ENCODE peak calls at places on chromosome 12, in ten cellular contexts. One of them, this sample, is unnamed.

GRCh38 chr12:71838661-71839060 is 898 bp upstream of the TBC1D15 start:
- DNase-seq in T-helper 2 cell: no peak
- DNase-seq in ovary: no peak
- DNase-seq in AG09309: no peak
- DNase-seq in amniotic stem cell: no peak
- DNase-seq in astrocyte: no peak
- DNase-seq in CD8-positive, alpha-beta memory T cell: no peak
- DNase-seq in EL: no peak
- DNase-seq in stimulated activated CD4-positive, alpha-beta T cell treated with anti-CD3 and anti-CD28 coated beads, Interleukin-1b, Interleukin-23, amount 100 ng/mL, for 4 hours: no peak
- DNase-seq in HCT116: no peak
- DNase-seq in this sample: no peak

GRCh38 chr12:102479099-102479887 is 1.1 kb downstream of the IGF1 start:
- DNase-seq in CD8-positive, alpha-beta memory T cell: no peak
- DNase-seq in EL: peak
- DNase-seq in amniotic stem cell: no peak
- DNase-seq in AG09309: no peak
- DNase-seq in HCT116: no peak
- DNase-seq in ovary: no peak
- DNase-seq in astrocyte: peak
- DNase-seq in stimulated activated CD4-positive, alpha-beta T cell treated with anti-CD3 and anti-CD28 coated beads, Interleukin-1b, Interleukin-23, amount 100 ng/mL, for 4 hours: no peak
- DNase-seq in T-helper 2 cell: no peak
- DNase-seq in this sample: no peak

GRCh38 chr12:75814856-75815754 is 216.5 kb downstream of the PHLDA1 start:
- DNase-seq in EL: peak
- DNase-seq in stimulated activated CD4-positive, alpha-beta T cell treated with anti-CD3 and anti-CD28 coated beads, Interleukin-1b, Interleukin-23, amount 100 ng/mL, for 4 hours: no peak
- DNase-seq in CD8-positive, alpha-beta memory T cell: no peak
- DNase-seq in T-helper 2 cell: peak
- DNase-seq in amniotic stem cell: peak
- DNase-seq in ovary: peak
- DNase-seq in HCT116: no peak
- DNase-seq in astrocyte: peak
- DNase-seq in AG09309: peak
- DNase-seq in this sample: peak

GRCh38 chr12:128365831-128366231 is 98.9 kb downstream of the TMEM132C start:
- DNase-seq in EL: no peak
- DNase-seq in ovary: peak
- DNase-seq in stimulated activated CD4-positive, alpha-beta T cell treated with anti-CD3 and anti-CD28 coated beads, Interleukin-1b, Interleukin-23, amount 100 ng/mL, for 4 hours: no peak
- DNase-seq in CD8-positive, alpha-beta memory T cell: no peak
- DNase-seq in AG09309: no peak
- DNase-seq in amniotic stem cell: no peak
- DNase-seq in HCT116: no peak
- DNase-seq in astrocyte: no peak
- DNase-seq in T-helper 2 cell: peak
- DNase-seq in this sample: peak

GRCh38 chr12:2053675-2054070 is 886 bp downstream of the CACNA1C start:
- DNase-seq in stimulated activated CD4-positive, alpha-beta T cell treated with anti-CD3 and anti-CD28 coated beads, Interleukin-1b, Interleukin-23, amount 100 ng/mL, for 4 hours: no peak
- DNase-seq in amniotic stem cell: no peak
- DNase-seq in astrocyte: no peak
- DNase-seq in HCT116: no peak
- DNase-seq in CD8-positive, alpha-beta memory T cell: no peak
- DNase-seq in T-helper 2 cell: no peak
- DNase-seq in AG09309: no peak
- DNase-seq in EL: peak
- DNase-seq in ovary: peak
- DNase-seq in this sample: no peak

GRCh38 chr12:52244615-52244994 is 11.6 kb downstream of the KRT7 start:
- DNase-seq in ovary: no peak
- DNase-seq in AG09309: no peak
- DNase-seq in EL: no peak
- DNase-seq in T-helper 2 cell: no peak
- DNase-seq in CD8-positive, alpha-beta memory T cell: no peak
- DNase-seq in stimulated activated CD4-positive, alpha-beta T cell treated with anti-CD3 and anti-CD28 coated beads, Interleukin-1b, Interleukin-23, amount 100 ng/mL, for 4 hours: no peak
- DNase-seq in amniotic stem cell: no peak
- DNase-seq in HCT116: no peak
- DNase-seq in astrocyte: no peak
- DNase-seq in this sample: no peak

GRCh38 chr12:109573029-109573913 is at the start of the genes MMAB and MVK:
- DNase-seq in amniotic stem cell: peak
- DNase-seq in astrocyte: peak
- DNase-seq in HCT116: peak
- DNase-seq in EL: peak
- DNase-seq in T-helper 2 cell: peak
- DNase-seq in CD8-positive, alpha-beta memory T cell: peak
- DNase-seq in AG09309: peak
- DNase-seq in stimulated activated CD4-positive, alpha-beta T cell treated with anti-CD3 and anti-CD28 coated beads, Interleukin-1b, Interleukin-23, amount 100 ng/mL, for 4 hours: peak
- DNase-seq in ovary: peak
- DNase-seq in this sample: peak

GRCh38 chr12:4881665-4882064 is 28.0 kb upstream of the KCNA1 start:
- DNase-seq in ovary: no peak
- DNase-seq in stimulated activated CD4-positive, alpha-beta T cell treated with anti-CD3 and anti-CD28 coated beads, Interleukin-1b, Interleukin-23, amount 100 ng/mL, for 4 hours: no peak
- DNase-seq in amniotic stem cell: no peak
- DNase-seq in EL: no peak
- DNase-seq in T-helper 2 cell: no peak
- DNase-seq in HCT116: no peak
- DNase-seq in astrocyte: no peak
- DNase-seq in AG09309: no peak
- DNase-seq in CD8-positive, alpha-beta memory T cell: no peak
- DNase-seq in this sample: no peak

GRCh38 chr12:105351523-105351922 is 21.0 kb downstream of the C12orf75 start:
- DNase-seq in stimulated activated CD4-positive, alpha-beta T cell treated with anti-CD3 and anti-CD28 coated beads, Interleukin-1b, Interleukin-23, amount 100 ng/mL, for 4 hours: no peak
- DNase-seq in EL: no peak
- DNase-seq in CD8-positive, alpha-beta memory T cell: no peak
- DNase-seq in astrocyte: no peak
- DNase-seq in T-helper 2 cell: no peak
- DNase-seq in AG09309: no peak
- DNase-seq in ovary: no peak
- DNase-seq in HCT116: no peak
- DNase-seq in amniotic stem cell: no peak
- DNase-seq in this sample: no peak

GRCh38 chr12:19892186-19892585 is 452.9 kb downstream of the AEBP2 start:
- DNase-seq in CD8-positive, alpha-beta memory T cell: no peak
- DNase-seq in AG09309: no peak
- DNase-seq in HCT116: no peak
- DNase-seq in ovary: no peak
- DNase-seq in amniotic stem cell: no peak
- DNase-seq in T-helper 2 cell: no peak
- DNase-seq in astrocyte: no peak
- DNase-seq in EL: peak
- DNase-seq in stimulated activated CD4-positive, alpha-beta T cell treated with anti-CD3 and anti-CD28 coated beads, Interleukin-1b, Interleukin-23, amount 100 ng/mL, for 4 hours: no peak
- DNase-seq in this sample: no peak

GRCh38 chr12:17344649-17345048 is 738.7 kb upstream of the LMO3 start:
- DNase-seq in HCT116: no peak
- DNase-seq in astrocyte: no peak
- DNase-seq in EL: no peak
- DNase-seq in ovary: no peak
- DNase-seq in CD8-positive, alpha-beta memory T cell: no peak
- DNase-seq in T-helper 2 cell: no peak
- DNase-seq in stimulated activated CD4-positive, alpha-beta T cell treated with anti-CD3 and anti-CD28 coated beads, Interleukin-1b, Interleukin-23, amount 100 ng/mL, for 4 hours: no peak
- DNase-seq in amniotic stem cell: no peak
- DNase-seq in AG09309: no peak
- DNase-seq in this sample: no peak

GRCh38 chr12:131208425-131208824 is 254.7 kb downstream of the ADGRD1 start:
- DNase-seq in amniotic stem cell: no peak
- DNase-seq in HCT116: no peak
- DNase-seq in ovary: no peak
- DNase-seq in stimulated activated CD4-positive, alpha-beta T cell treated with anti-CD3 and anti-CD28 coated beads, Interleukin-1b, Interleukin-23, amount 100 ng/mL, for 4 hours: no peak
- DNase-seq in T-helper 2 cell: no peak
- DNase-seq in astrocyte: no peak
- DNase-seq in AG09309: no peak
- DNase-seq in CD8-positive, alpha-beta memory T cell: no peak
- DNase-seq in EL: no peak
- DNase-seq in this sample: peak

GRCh38 chr12:10361084-10361483 is 28.8 kb downstream of the KLRK1 start:
- DNase-seq in EL: no peak
- DNase-seq in ovary: no peak
- DNase-seq in T-helper 2 cell: no peak
- DNase-seq in HCT116: no peak
- DNase-seq in stimulated activated CD4-positive, alpha-beta T cell treated with anti-CD3 and anti-CD28 coated beads, Interleukin-1b, Interleukin-23, amount 100 ng/mL, for 4 hours: no peak
- DNase-seq in AG09309: no peak
- DNase-seq in amniotic stem cell: no peak
- DNase-seq in astrocyte: no peak
- DNase-seq in CD8-positive, alpha-beta memory T cell: no peak
- DNase-seq in this sample: no peak

GRCh38 chr12:92570056-92570753 is 132.6 kb upstream of the PLEKHG7 start:
- DNase-seq in T-helper 2 cell: peak
- DNase-seq in stimulated activated CD4-positive, alpha-beta T cell treated with anti-CD3 and anti-CD28 coated beads, Interleukin-1b, Interleukin-23, amount 100 ng/mL, for 4 hours: no peak
- DNase-seq in HCT116: peak
- DNase-seq in ovary: peak
- DNase-seq in EL: peak
- DNase-seq in CD8-positive, alpha-beta memory T cell: peak
- DNase-seq in amniotic stem cell: no peak
- DNase-seq in astrocyte: peak
- DNase-seq in AG09309: peak
- DNase-seq in this sample: peak

GRCh38 chr12:2198088-2198501 is 145.3 kb downstream of the CACNA1C start:
- DNase-seq in AG09309: peak
- DNase-seq in T-helper 2 cell: no peak
- DNase-seq in ovary: no peak
- DNase-seq in CD8-positive, alpha-beta memory T cell: no peak
- DNase-seq in astrocyte: peak
- DNase-seq in HCT116: peak
- DNase-seq in amniotic stem cell: peak
- DNase-seq in stimulated activated CD4-positive, alpha-beta T cell treated with anti-CD3 and anti-CD28 coated beads, Interleukin-1b, Interleukin-23, amount 100 ng/mL, for 4 hours: no peak
- DNase-seq in EL: peak
- DNase-seq in this sample: no peak

GRCh38 chr12:97639702-97640101 is 177.1 kb downstream of the RMST start:
- DNase-seq in astrocyte: peak
- DNase-seq in HCT116: no peak
- DNase-seq in EL: no peak
- DNase-seq in T-helper 2 cell: no peak
- DNase-seq in AG09309: no peak
- DNase-seq in CD8-positive, alpha-beta memory T cell: no peak
- DNase-seq in amniotic stem cell: no peak
- DNase-seq in ovary: no peak
- DNase-seq in stimulated activated CD4-positive, alpha-beta T cell treated with anti-CD3 and anti-CD28 coated beads, Interleukin-1b, Interleukin-23, amount 100 ng/mL, for 4 hours: no peak
- DNase-seq in this sample: no peak

GRCh38 chr12:108017658-108018057 is 111.4 kb upstream of the WSCD2 start:
- DNase-seq in HCT116: no peak
- DNase-seq in CD8-positive, alpha-beta memory T cell: no peak
- DNase-seq in ovary: no peak
- DNase-seq in astrocyte: no peak
- DNase-seq in stimulated activated CD4-positive, alpha-beta T cell treated with anti-CD3 and anti-CD28 coated beads, Interleukin-1b, Interleukin-23, amount 100 ng/mL, for 4 hours: no peak
- DNase-seq in AG09309: no peak
- DNase-seq in amniotic stem cell: no peak
- DNase-seq in T-helper 2 cell: no peak
- DNase-seq in EL: no peak
- DNase-seq in this sample: no peak

GRCh38 chr12:121165316-121165715 is 32.6 kb downstream of the P2RX7 start:
- DNase-seq in EL: no peak
- DNase-seq in T-helper 2 cell: no peak
- DNase-seq in stimulated activated CD4-positive, alpha-beta T cell treated with anti-CD3 and anti-CD28 coated beads, Interleukin-1b, Interleukin-23, amount 100 ng/mL, for 4 hours: no peak
- DNase-seq in AG09309: no peak
- DNase-seq in amniotic stem cell: no peak
- DNase-seq in astrocyte: peak
- DNase-seq in ovary: no peak
- DNase-seq in CD8-positive, alpha-beta memory T cell: no peak
- DNase-seq in HCT116: no peak
- DNase-seq in this sample: no peak

GRCh38 chr12:56874821-56875220 is 59.4 kb downstream of the SDR9C7 start:
- DNase-seq in amniotic stem cell: no peak
- DNase-seq in T-helper 2 cell: no peak
- DNase-seq in stimulated activated CD4-positive, alpha-beta T cell treated with anti-CD3 and anti-CD28 coated beads, Interleukin-1b, Interleukin-23, amount 100 ng/mL, for 4 hours: no peak
- DNase-seq in AG09309: no peak
- DNase-seq in HCT116: no peak
- DNase-seq in ovary: no peak
- DNase-seq in CD8-positive, alpha-beta memory T cell: no peak
- DNase-seq in EL: no peak
- DNase-seq in astrocyte: no peak
- DNase-seq in this sample: no peak

GRCh38 chr12:1530592-1531159 is 63.7 kb downstream of the FBXL14 start:
- DNase-seq in ovary: no peak
- DNase-seq in stimulated activated CD4-positive, alpha-beta T cell treated with anti-CD3 and anti-CD28 coated beads, Interleukin-1b, Interleukin-23, amount 100 ng/mL, for 4 hours: no peak
- DNase-seq in HCT116: no peak
- DNase-seq in T-helper 2 cell: no peak
- DNase-seq in AG09309: no peak
- DNase-seq in astrocyte: no peak
- DNase-seq in EL: no peak
- DNase-seq in amniotic stem cell: no peak
- DNase-seq in CD8-positive, alpha-beta memory T cell: no peak
- DNase-seq in this sample: no peak

GRCh38 chr12:105109465-105110212 is 2.1 kb downstream of the WASHC4 start:
- DNase-seq in HCT116: no peak
- DNase-seq in AG09309: no peak
- DNase-seq in T-helper 2 cell: peak
- DNase-seq in CD8-positive, alpha-beta memory T cell: no peak
- DNase-seq in astrocyte: peak
- DNase-seq in ovary: no peak
- DNase-seq in stimulated activated CD4-positive, alpha-beta T cell treated with anti-CD3 and anti-CD28 coated beads, Interleukin-1b, Interleukin-23, amount 100 ng/mL, for 4 hours: no peak
- DNase-seq in EL: peak
- DNase-seq in amniotic stem cell: no peak
- DNase-seq in this sample: no peak

GRCh38 chr12:116358850-116359761 is 81.6 kb upstream of the MED13L start:
- DNase-seq in HCT116: peak
- DNase-seq in stimulated activated CD4-positive, alpha-beta T cell treated with anti-CD3 and anti-CD28 coated beads, Interleukin-1b, Interleukin-23, amount 100 ng/mL, for 4 hours: peak
- DNase-seq in amniotic stem cell: peak
- DNase-seq in ovary: peak
- DNase-seq in AG09309: peak
- DNase-seq in astrocyte: peak
- DNase-seq in T-helper 2 cell: peak
- DNase-seq in EL: peak
- DNase-seq in CD8-positive, alpha-beta memory T cell: peak
- DNase-seq in this sample: peak

GRCh38 chr12:62256408-62257079 is 3.7 kb upstream of the USP15 start:
- DNase-seq in HCT116: no peak
- DNase-seq in EL: no peak
- DNase-seq in stimulated activated CD4-positive, alpha-beta T cell treated with anti-CD3 and anti-CD28 coated beads, Interleukin-1b, Interleukin-23, amount 100 ng/mL, for 4 hours: peak
- DNase-seq in CD8-positive, alpha-beta memory T cell: no peak
- DNase-seq in astrocyte: peak
- DNase-seq in amniotic stem cell: no peak
- DNase-seq in ovary: peak
- DNase-seq in AG09309: no peak
- DNase-seq in T-helper 2 cell: no peak
- DNase-seq in this sample: peak

GRCh38 chr12:65532744-65533143 is 254.3 kb downstream of the MSRB3 start:
- DNase-seq in astrocyte: peak
- DNase-seq in stimulated activated CD4-positive, alpha-beta T cell treated with anti-CD3 and anti-CD28 coated beads, Interleukin-1b, Interleukin-23, amount 100 ng/mL, for 4 hours: no peak
- DNase-seq in amniotic stem cell: no peak
- DNase-seq in EL: peak
- DNase-seq in HCT116: no peak
- DNase-seq in ovary: no peak
- DNase-seq in CD8-positive, alpha-beta memory T cell: no peak
- DNase-seq in T-helper 2 cell: no peak
- DNase-seq in AG09309: peak
- DNase-seq in this sample: no peak

GRCh38 chr12:77584860-77585259 is 245.8 kb upstream of the NAV3 start:
- DNase-seq in ovary: no peak
- DNase-seq in CD8-positive, alpha-beta memory T cell: no peak
- DNase-seq in AG09309: no peak
- DNase-seq in stimulated activated CD4-positive, alpha-beta T cell treated with anti-CD3 and anti-CD28 coated beads, Interleukin-1b, Interleukin-23, amount 100 ng/mL, for 4 hours: no peak
- DNase-seq in HCT116: no peak
- DNase-seq in amniotic stem cell: no peak
- DNase-seq in astrocyte: no peak
- DNase-seq in T-helper 2 cell: no peak
- DNase-seq in EL: no peak
- DNase-seq in this sample: no peak

GRCh38 chr12:122862110-122862634 is 26.9 kb downstream of the HIP1R start:
- DNase-seq in CD8-positive, alpha-beta memory T cell: no peak
- DNase-seq in ovary: no peak
- DNase-seq in astrocyte: no peak
- DNase-seq in T-helper 2 cell: no peak
- DNase-seq in stimulated activated CD4-positive, alpha-beta T cell treated with anti-CD3 and anti-CD28 coated beads, Interleukin-1b, Interleukin-23, amount 100 ng/mL, for 4 hours: no peak
- DNase-seq in EL: no peak
- DNase-seq in AG09309: no peak
- DNase-seq in HCT116: no peak
- DNase-seq in amniotic stem cell: no peak
- DNase-seq in this sample: peak

GRCh38 chr12:52020539-52021336 is 14.0 kb downstream of the TAMALIN start:
- DNase-seq in AG09309: no peak
- DNase-seq in EL: peak
- DNase-seq in stimulated activated CD4-positive, alpha-beta T cell treated with anti-CD3 and anti-CD28 coated beads, Interleukin-1b, Interleukin-23, amount 100 ng/mL, for 4 hours: peak
- DNase-seq in amniotic stem cell: no peak
- DNase-seq in ovary: no peak
- DNase-seq in astrocyte: no peak
- DNase-seq in T-helper 2 cell: peak
- DNase-seq in HCT116: no peak
- DNase-seq in CD8-positive, alpha-beta memory T cell: peak
- DNase-seq in this sample: peak

GRCh38 chr12:114166360-114166759 is 200.2 kb upstream of the RBM19 start:
- DNase-seq in stimulated activated CD4-positive, alpha-beta T cell treated with anti-CD3 and anti-CD28 coated beads, Interleukin-1b, Interleukin-23, amount 100 ng/mL, for 4 hours: no peak
- DNase-seq in CD8-positive, alpha-beta memory T cell: no peak
- DNase-seq in ovary: no peak
- DNase-seq in HCT116: peak
- DNase-seq in amniotic stem cell: peak
- DNase-seq in AG09309: peak
- DNase-seq in astrocyte: peak
- DNase-seq in T-helper 2 cell: peak
- DNase-seq in EL: peak
- DNase-seq in this sample: peak

This sample was measured in adrenal gland.